ENCODE peak calls at places on chromosomes 3 and 15, in seven cellular contexts. T is ovary, S is adrenal gland, M is GM23338, L is colonic mucosa, P is cardiac muscle cell, B is pancreas. O is an unnamed sample. For H3K4me1, the result is how much of the 10 kb centered on the place peaks cover.

GRCh38 chr3:6568999-6569493 is 291.9 kb upstream of the GRM7 start:
- DNase-seq in T (no peak), S (no peak), M (no peak), L (no peak), P (no peak), B (no peak), O (no peak)

GRCh38 chr15:38612159-38612863 is 47.7 kb upstream of the RASGRP1 start:
- DNase-seq in T (no peak), S (no peak), M (no peak), L (no peak), P (no peak), B (no peak), O (no peak)

GRCh38 chr3:157475921-157476395 is 27.3 kb downstream of the VEPH1 start:
- DNase-seq in T (no peak), S (no peak), M (no peak), L (no peak), P (no peak), B (no peak), O (no peak)

GRCh38 chr3:68025189-68025588 is 370.8 kb upstream of the SUCLG2 start:
- DNase-seq in T (no peak), S (no peak), M (no peak), L (no peak), P (no peak), B (no peak), O (no peak)

GRCh38 chr15:35751421-35752133 is 205.6 kb upstream of the DPH6 start:
- DNase-seq in T (peak), S (peak), M (peak), L (peak), P (peak), B (peak), O (peak)

GRCh38 chr3:197682713-197683112 is 54.0 kb downstream of the RUBCN start:
- DNase-seq in T (no peak), S (no peak), M (peak), L (no peak), P (peak), B (no peak), O (no peak)

GRCh38 chr3:110932515-110933095 is 139.0 kb upstream of the NECTIN3 start:
- DNase-seq in T (no peak), S (no peak), M (no peak), L (no peak), P (no peak), B (no peak), O (no peak)

GRCh38 chr3:126549861-126550487 is 8.8 kb downstream of the C3orf22 start:
- DNase-seq in T (no peak), S (no peak), M (no peak), L (no peak), P (no peak), B (peak), O (no peak)

GRCh38 chr3:95350066-95350465 is 1287.2 kb downstream of the NSUN3 start:
- DNase-seq in T (no peak), S (no peak), M (no peak), L (no peak), P (no peak), B (no peak), O (no peak)

GRCh38 chr15:34160735-34161134 is 49.2 kb downstream of the KATNBL1 start:
- DNase-seq in T (no peak), S (no peak), M (peak), L (no peak), P (no peak), B (no peak), O (no peak)

GRCh38 chr3:72439321-72440183 is 408.7 kb downstream of the SHQ1 start:
- DNase-seq in T (no peak), S (no peak), M (no peak), L (no peak), P (no peak), B (no peak), O (no peak)

GRCh38 chr3:48927928-48928327 is 9.3 kb downstream of the ARIH2 start:
- DNase-seq in T (no peak), S (no peak), M (no peak), L (no peak), P (no peak), B (no peak), O (no peak)

GRCh38 chr15:41949400-41950126 is 22.8 kb downstream of the EHD4 start:
- DNase-seq in T (no peak), S (no peak), M (peak), L (no peak), P (peak), B (no peak), O (no peak)

GRCh38 chr3:24480497-24480896 is 14.2 kb downstream of the THRB start:
- DNase-seq in T (no peak), S (no peak), M (no peak), L (no peak), P (no peak), B (no peak), O (no peak)

GRCh38 chr3:114553949-114554593 is 260.2 kb downstream of the TIGIT start:
- DNase-seq in T (no peak), S (no peak), M (no peak), L (no peak), P (no peak), B (no peak), O (no peak)

GRCh38 chr3:110664148-110664547 is 407.5 kb upstream of the NECTIN3 start:
- DNase-seq in T (no peak), S (no peak), M (no peak), L (no peak), P (no peak), B (no peak), O (no peak)

GRCh38 chr3:72082776-72083477 is 298.0 kb upstream of the PROK2 start:
- DNase-seq in T (no peak), S (no peak), M (no peak), L (no peak), P (no peak), B (no peak), O (no peak)

GRCh38 chr3:62562596-62562995 is 189.2 kb upstream of the FEZF2 start:
- DNase-seq in T (no peak), S (no peak), M (no peak), L (no peak), P (no peak), B (no peak), O (no peak)

GRCh38 chr3:65174713-65175112 is 486.9 kb upstream of the ADAMTS9 start:
- DNase-seq in T (no peak), S (no peak), M (no peak), L (no peak), P (no peak), B (no peak), O (no peak)

GRCh38 chr3:125310623-125311076 is 64.5 kb downstream of the ZNF148 start:
- DNase-seq in T (no peak), S (no peak), M (no peak), L (peak), P (no peak), B (no peak), O (peak)

GRCh38 chr3:106167728-106168127 is 298.9 kb upstream of the CBLB start:
- DNase-seq in T (no peak), S (no peak), M (no peak), L (no peak), P (no peak), B (no peak), O (no peak)

GRCh38 chr15:65409284-65409631 is 13.5 kb downstream of the IGDCC4 start:
- DNase-seq in T (no peak), S (no peak), M (no peak), L (no peak), P (no peak), B (no peak), O (peak)

GRCh38 chr3:12869025-12869695 is 27.8 kb upstream of the RPL32 start:
- DNase-seq in T (peak), S (peak), M (peak), L (peak), P (peak), B (no peak), O (peak)

GRCh38 chr3:136835079-136835816 is 16.3 kb downstream of the SLC35G2 start:
- DNase-seq in T (no peak), S (no peak), M (no peak), L (no peak), P (no peak), B (no peak), O (no peak)

GRCh38 chr3:144295619-144296018 is 324.0 kb downstream of the DIPK2A start:
- DNase-seq in T (no peak), S (no peak), M (no peak), L (no peak), P (no peak), B (no peak), O (no peak)

GRCh38 chr3:33062814-33063346 is 34.1 kb downstream of the GLB1 start:
- DNase-seq in T (no peak), S (peak), M (no peak), L (no peak), P (no peak), B (no peak), O (no peak)

GRCh38 chr15:88624156-88624970 is 3.2 kb downstream of the AEN start:
- DNase-seq in T (no peak), S (no peak), M (peak), L (no peak), P (peak), B (peak), O (peak)

GRCh38 chr3:56836276-56837163 is 34.8 kb upstream of the ARHGEF3 start:
- DNase-seq in T (no peak), S (no peak), M (no peak), L (no peak), P (no peak), B (no peak), O (no peak)

GRCh38 chr3:104947946-104948345 is 418.8 kb upstream of the ALCAM start:
- DNase-seq in T (no peak), S (no peak), M (no peak), L (no peak), P (no peak), B (no peak), O (no peak)

GRCh38 chr3:52223449-52224408 is 1.7 kb downstream of the TLR9 start:
- DNase-seq in T (no peak), S (no peak), M (no peak), L (no peak), P (no peak), B (peak), O (no peak)

GRCh38 chr15:57150066-57150865 is 226.0 kb upstream of the CGNL1 start:
- DNase-seq in T (no peak), S (no peak), M (no peak), L (no peak), P (no peak), B (no peak), O (no peak)

GRCh38 chr3:184450542-184450941 is 70.7 kb downstream of the CHRD start:
- DNase-seq in T (no peak), S (no peak), M (no peak), L (no peak), P (no peak), B (no peak), O (no peak)
- H3K4me1 ChIP-seq in T (under half), S (under half), M (under half), L (under half), P (under half), B (under half), O (under half)

GRCh38 chr3:120198305-120198878 is 86.6 kb downstream of the GPR156 start:
- DNase-seq in T (no peak), S (peak), M (no peak), L (no peak), P (no peak), B (no peak), O (no peak)
- TF ChIP-seq CTCF in T (no peak), S (peak), M (peak), L (no peak), P (peak), B (no peak), O (no peak)

GRCh38 chr15:101610628-101611000 is 41.6 kb downstream of the TM2D3 start:
- DNase-seq in T (no peak), S (no peak), M (no peak), L (no peak), P (no peak), B (peak), O (no peak)
- H3K4me1 ChIP-seq in T (under half), S (under half), M (under half), L (under half), P (under half), B (under half), O (under half)

GRCh38 chr15:62122249-62122648 is 42.8 kb downstream of the C2CD4B start:
- DNase-seq in T (no peak), S (no peak), M (no peak), L (no peak), P (no peak), B (no peak), O (no peak)
- TF ChIP-seq CTCF in T (no peak), S (no peak), M (no peak), L (no peak), P (no peak), B (no peak), O (no peak)

DNA sequence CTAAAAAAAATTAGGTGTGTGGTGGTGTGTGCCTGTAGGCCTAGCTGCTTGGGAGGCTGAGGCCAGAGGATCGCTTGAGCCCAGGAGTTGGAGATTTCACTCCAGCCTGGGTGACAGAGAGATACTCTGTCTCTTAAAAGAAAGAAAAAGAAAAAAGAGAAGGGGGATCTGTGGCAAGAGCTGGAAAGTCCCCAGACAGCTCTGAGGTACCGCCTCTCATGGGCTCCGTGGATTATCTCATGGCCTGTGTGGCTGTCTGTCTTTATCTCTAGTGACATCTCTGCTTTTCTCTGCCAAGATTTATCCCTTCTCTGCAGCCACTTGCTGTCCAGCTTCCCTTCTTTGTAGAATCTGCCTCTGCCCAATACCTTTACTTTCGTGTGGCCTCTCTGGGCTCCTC is 5.7 kb downstream of the EXOSC7 start:
- DNase-seq in T (no peak), S (peak), M (no peak), L (no peak), P (no peak), B (no peak), O (no peak)
- H3K4me1 ChIP-seq in T (under half), S (half or more), M (under half), L (under half), P (under half), B (under half), O (under half)

DNA sequence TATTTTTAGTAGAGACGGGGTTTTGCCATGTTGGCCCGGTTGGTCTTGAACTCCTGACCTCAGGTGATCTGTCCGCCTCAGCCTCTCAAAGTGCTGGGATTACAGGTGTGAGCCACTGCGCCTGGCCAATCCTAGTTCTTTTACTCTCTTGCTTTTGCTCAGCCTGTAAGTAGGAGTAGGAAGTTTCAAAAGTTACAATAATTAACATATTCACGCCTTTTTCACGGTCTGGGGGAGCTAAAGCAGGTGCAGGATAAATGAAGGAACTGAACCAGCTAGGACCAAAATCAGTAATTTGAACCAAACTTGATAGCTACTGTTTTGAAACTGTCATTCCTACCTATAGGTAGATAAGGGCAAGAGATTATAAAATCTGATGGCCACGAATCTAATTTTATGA is 98.5 kb downstream of the CACNA1D start:
- DNase-seq in T (no peak), S (no peak), M (no peak), L (no peak), P (no peak), B (no peak), O (no peak)
- TF ChIP-seq CTCF in T (no peak), S (no peak), M (no peak), L (no peak), P (no peak), B (no peak), O (no peak)

GRCh38 chr3:101998256-101998926 is 149.1 kb downstream of the NFKBIZ start:
- DNase-seq in T (no peak), S (no peak), M (no peak), L (no peak), P (no peak), B (no peak), O (peak)
- H3K4me1 ChIP-seq in T (under half), S (under half), M (under half), L (under half), P (under half), B (under half), O (under half)

GRCh38 chr3:143084856-143085731 is 34.5 kb upstream of the CHST2 start:
- DNase-seq in T (no peak), S (no peak), M (no peak), L (no peak), P (no peak), B (no peak), O (no peak)
- TF ChIP-seq CTCF in T (no peak), S (no peak), M (no peak), L (no peak), P (no peak), B (no peak), O (no peak)

GRCh38 chr15:80703965-80704364 is 8.9 kb downstream of the ABHD17C start:
- DNase-seq in T (no peak), S (no peak), M (no peak), L (no peak), P (no peak), B (no peak), O (no peak)
- H3K4me1 ChIP-seq in T (under half), S (under half), M (under half), L (under half), P (under half), B (under half), O (under half)